ENCODE peak calls at places on chromosomes 5 and 9, in eight cellular contexts. One of them, this sample, is unnamed.
A peak's percentile ranks its signal among the peaks of the same experiment; 100 is the strongest.

GRCh38 chr5:57349214-57349613 is 133.4 kb downstream of the ACTBL2 start:
- DNase-seq in GM23338: no peak
- DNase-seq in PC-3: no peak
- DNase-seq in neural progenitor cell: no peak
- DNase-seq in HCT116: no peak
- DNase-seq in MM.1S: peak; percentile 31
- DNase-seq in SK-N-SH: no peak
- DNase-seq in GM23248: no peak
- DNase-seq in this sample: no peak

GRCh38 chr5:116382025-116382873 is 192.4 kb downstream of the SEMA6A start:
- DNase-seq in GM23248: no peak
- DNase-seq in HCT116: no peak
- DNase-seq in SK-N-SH: no peak
- DNase-seq in PC-3: no peak
- DNase-seq in GM23338: no peak
- DNase-seq in MM.1S: no peak
- DNase-seq in neural progenitor cell: peak; percentile 22
- DNase-seq in this sample: no peak

GRCh38 chr5:54881286-54882005 is 103.9 kb downstream of the ESM1 start:
- DNase-seq in PC-3: peak; percentile 43
- DNase-seq in GM23248: no peak
- DNase-seq in neural progenitor cell: no peak
- DNase-seq in SK-N-SH: no peak
- DNase-seq in GM23338: no peak
- DNase-seq in HCT116: no peak
- DNase-seq in MM.1S: peak; percentile 37
- DNase-seq in this sample: no peak

GRCh38 chr9:132372177-132373095 is 17.6 kb upstream of the SETX start:
- DNase-seq in MM.1S: peak; percentile 13
- DNase-seq in HCT116: no peak
- DNase-seq in SK-N-SH: peak; percentile 58
- DNase-seq in GM23338: no peak
- DNase-seq in neural progenitor cell: no peak
- DNase-seq in PC-3: peak; percentile 29
- DNase-seq in GM23248: peak; percentile 5
- DNase-seq in this sample: peak; percentile 52

GRCh38 chr5:10875201-10875768 is 114.3 kb upstream of the DAP start:
- DNase-seq in HCT116: peak; percentile 33
- DNase-seq in MM.1S: no peak
- DNase-seq in GM23338: no peak
- DNase-seq in GM23248: no peak
- DNase-seq in PC-3: peak; percentile 97
- DNase-seq in neural progenitor cell: no peak
- DNase-seq in SK-N-SH: no peak
- DNase-seq in this sample: no peak

GRCh38 chr5:164002214-164002613 is 496.8 kb downstream of the MAT2B start:
- DNase-seq in GM23248: no peak
- DNase-seq in HCT116: no peak
- DNase-seq in SK-N-SH: no peak
- DNase-seq in neural progenitor cell: no peak
- DNase-seq in GM23338: peak; percentile 26
- DNase-seq in PC-3: peak; percentile 25
- DNase-seq in MM.1S: peak; percentile 23
- DNase-seq in this sample: no peak

GRCh38 chr9:128724744-128725211 is 851 bp upstream of the ZDHHC12 start:
- DNase-seq in MM.1S: peak; percentile 57
- DNase-seq in SK-N-SH: peak; percentile 74
- DNase-seq in PC-3: peak; percentile 72
- DNase-seq in GM23248: peak; percentile 64
- DNase-seq in HCT116: peak; percentile 62
- DNase-seq in neural progenitor cell: peak; percentile 90
- DNase-seq in GM23338: peak; percentile 97
- DNase-seq in this sample: peak; percentile 42

GRCh38 chr5:152256580-152256979 is 148.5 kb downstream of the NMUR2 start:
- DNase-seq in GM23338: no peak
- DNase-seq in PC-3: no peak
- DNase-seq in HCT116: no peak
- DNase-seq in GM23248: no peak
- DNase-seq in MM.1S: no peak
- DNase-seq in neural progenitor cell: no peak
- DNase-seq in SK-N-SH: no peak
- DNase-seq in this sample: no peak

GRCh38 chr5:122319897-122320296 is 7.9 kb downstream of the SNCAIP start:
- DNase-seq in neural progenitor cell: no peak
- DNase-seq in SK-N-SH: no peak
- DNase-seq in GM23248: no peak
- DNase-seq in MM.1S: no peak
- DNase-seq in GM23338: no peak
- DNase-seq in HCT116: no peak
- DNase-seq in PC-3: no peak
- DNase-seq in this sample: no peak

DNA sequence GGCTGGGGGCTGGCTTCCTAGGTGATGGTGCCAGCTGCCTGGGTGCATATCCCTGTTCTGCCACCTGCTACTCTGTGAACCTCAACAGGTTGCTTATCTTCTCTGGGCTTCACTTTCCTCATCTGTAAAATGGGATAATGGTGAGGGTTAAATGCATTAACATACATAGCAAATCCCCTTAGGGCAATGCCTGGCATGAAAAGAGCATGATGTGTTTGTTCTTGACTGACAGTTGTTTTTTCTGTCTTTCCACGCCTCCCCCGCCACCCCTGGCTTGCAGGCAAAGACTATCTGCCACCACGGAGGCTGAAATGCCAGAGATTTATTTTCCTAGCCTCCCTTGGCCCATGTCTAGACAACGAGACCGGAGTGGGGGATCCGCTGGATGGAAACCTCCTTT is 280.5 kb downstream of the NSG2 start:
- DNase-seq in HCT116: no peak
- DNase-seq in neural progenitor cell: no peak
- DNase-seq in GM23248: no peak
- DNase-seq in MM.1S: no peak
- DNase-seq in SK-N-SH: no peak
- DNase-seq in PC-3: no peak
- DNase-seq in GM23338: no peak
- DNase-seq in this sample: no peak
- H3K27ac ChIP-seq in HCT116: no peak overlapping the region
- H3K27ac ChIP-seq in neural progenitor cell: no peak overlapping the region
- H3K27ac ChIP-seq in GM23248: no peak overlapping the region
- H3K27ac ChIP-seq in MM.1S: no peak overlapping the region
- H3K27ac ChIP-seq in SK-N-SH: peak overlapping the region; percentile 30
- H3K27ac ChIP-seq in PC-3: no peak overlapping the region
- H3K27ac ChIP-seq in GM23338: no peak overlapping the region
- H3K27ac ChIP-seq in this sample: no peak overlapping the region

DNA sequence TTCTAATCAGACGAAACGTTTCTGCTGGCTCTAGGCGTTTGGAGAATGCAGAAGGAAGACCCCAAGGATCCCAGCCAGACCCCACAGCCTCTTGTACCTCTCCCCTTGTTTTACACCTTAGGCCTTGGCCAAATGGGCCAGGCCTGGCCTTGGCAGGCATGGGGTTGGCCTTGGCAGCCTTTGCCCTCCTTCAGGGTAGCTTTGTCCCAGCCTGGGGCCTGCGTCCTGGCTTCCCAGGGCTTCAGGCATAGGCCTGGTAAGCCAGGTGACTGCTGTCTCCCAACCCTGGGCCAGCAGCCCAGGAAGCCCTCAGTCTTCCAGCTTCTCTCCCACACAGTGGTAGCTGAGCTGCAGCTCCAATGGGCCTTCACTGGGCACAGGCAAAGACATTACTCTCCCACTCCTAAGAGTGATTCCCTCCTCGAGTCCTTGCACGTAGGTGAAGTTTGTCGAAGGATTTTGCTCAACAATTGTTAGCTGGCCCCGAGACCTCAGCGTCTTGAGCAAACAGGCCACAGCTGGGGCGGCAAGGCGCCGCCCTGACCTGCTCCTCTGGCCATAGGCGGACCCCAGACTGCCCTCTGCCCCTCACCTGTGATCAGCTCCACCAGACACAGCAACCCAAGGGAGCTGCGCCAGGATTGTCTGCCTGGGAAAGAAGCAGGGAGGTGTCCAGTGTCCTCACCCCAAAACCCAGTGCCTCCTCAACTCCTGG is 1.1 kb upstream of the PITX1 start:
- DNase-seq in GM23338: no peak
- DNase-seq in GM23248: no peak
- DNase-seq in PC-3: peak; percentile 9
- DNase-seq in neural progenitor cell: no peak
- DNase-seq in HCT116: no peak
- DNase-seq in MM.1S: no peak
- DNase-seq in SK-N-SH: no peak
- DNase-seq in this sample: no peak
- TF ChIP-seq EZH2phosphoT487 in GM23338: no peak
- TF ChIP-seq EZH2phosphoT487 in GM23248: no peak
- TF ChIP-seq EZH2phosphoT487 in PC-3: no peak
- TF ChIP-seq EZH2phosphoT487 in neural progenitor cell: no peak
- TF ChIP-seq EZH2phosphoT487 in HCT116: no peak
- TF ChIP-seq EZH2phosphoT487 in MM.1S: no peak
- TF ChIP-seq EZH2phosphoT487 in SK-N-SH: no peak
- TF ChIP-seq EZH2phosphoT487 in this sample: no peak

GRCh38 chr9:137296214-137297059 is 5.6 kb downstream of the NRARP start:
- DNase-seq in MM.1S: no peak
- DNase-seq in HCT116: no peak
- DNase-seq in GM23338: no peak
- DNase-seq in GM23248: no peak
- DNase-seq in PC-3: no peak
- DNase-seq in neural progenitor cell: no peak
- DNase-seq in SK-N-SH: peak; percentile 66
- DNase-seq in this sample: no peak
- H3K27ac ChIP-seq in MM.1S: no peak overlapping the region
- H3K27ac ChIP-seq in HCT116: peak overlapping the region; percentile 47
- H3K27ac ChIP-seq in GM23338: no peak overlapping the region
- H3K27ac ChIP-seq in GM23248: no peak overlapping the region
- H3K27ac ChIP-seq in PC-3: no peak overlapping the region
- H3K27ac ChIP-seq in neural progenitor cell: no peak overlapping the region
- H3K27ac ChIP-seq in SK-N-SH: peak overlapping the region; percentile 70
- H3K27ac ChIP-seq in this sample: no peak overlapping the region

DNA sequence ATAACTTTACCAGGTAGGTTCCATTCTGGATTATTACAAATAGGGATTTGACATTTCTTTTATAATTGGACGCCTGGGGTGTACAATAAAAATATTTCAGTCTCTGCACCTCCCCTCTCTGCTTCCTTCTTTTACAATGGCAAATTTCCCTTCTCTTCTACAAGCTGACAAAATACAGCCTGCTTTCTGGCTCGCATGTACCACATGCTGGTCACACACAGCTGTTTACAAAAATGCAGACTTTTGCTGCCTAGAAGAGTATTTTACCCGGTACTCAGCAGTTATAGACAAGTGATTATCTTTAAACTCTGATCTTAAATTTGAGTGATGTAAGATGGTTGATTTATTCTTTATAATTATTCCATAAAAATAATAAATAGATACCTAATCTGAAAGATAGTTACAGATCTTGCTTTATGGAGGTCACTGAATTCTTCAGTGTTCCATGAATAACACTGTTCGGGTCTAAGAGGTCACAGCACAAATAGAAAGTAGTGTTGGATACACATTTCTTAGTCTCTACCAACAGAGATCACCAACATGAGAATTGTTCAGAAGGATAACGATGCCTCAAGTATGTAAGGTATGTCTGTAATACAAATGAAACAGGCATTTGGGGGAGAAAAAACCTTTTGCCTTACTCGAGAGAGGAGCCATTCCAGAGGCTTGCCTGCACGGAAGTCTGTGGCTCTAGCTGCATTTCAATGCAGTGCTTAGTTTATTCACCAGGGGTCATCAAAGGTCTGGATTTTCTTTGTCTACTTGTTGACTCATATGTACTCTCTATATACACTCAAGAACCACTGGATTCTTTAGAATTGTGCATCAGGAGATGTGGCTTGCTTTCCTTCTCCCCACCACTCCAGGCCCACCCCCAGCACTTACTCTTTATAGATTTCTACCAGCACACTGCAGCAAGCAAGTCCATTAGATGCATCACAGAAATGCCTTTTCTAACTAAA is 206.6 kb upstream of the RFX3 start:
- DNase-seq in GM23338: peak; percentile 84
- DNase-seq in SK-N-SH: peak; percentile 77
- DNase-seq in HCT116: peak; percentile 73
- DNase-seq in GM23248: peak; percentile 88
- DNase-seq in PC-3: peak; percentile 91
- DNase-seq in MM.1S: peak; percentile 82
- DNase-seq in neural progenitor cell: peak; percentile 81
- DNase-seq in this sample: peak; percentile 62
- TF ChIP-seq EZH2phosphoT487 in GM23338: no peak
- TF ChIP-seq EZH2phosphoT487 in SK-N-SH: no peak
- TF ChIP-seq EZH2phosphoT487 in HCT116: no peak
- TF ChIP-seq EZH2phosphoT487 in GM23248: no peak
- TF ChIP-seq EZH2phosphoT487 in PC-3: no peak
- TF ChIP-seq EZH2phosphoT487 in MM.1S: no peak
- TF ChIP-seq EZH2phosphoT487 in neural progenitor cell: no peak
- TF ChIP-seq EZH2phosphoT487 in this sample: no peak

DNA sequence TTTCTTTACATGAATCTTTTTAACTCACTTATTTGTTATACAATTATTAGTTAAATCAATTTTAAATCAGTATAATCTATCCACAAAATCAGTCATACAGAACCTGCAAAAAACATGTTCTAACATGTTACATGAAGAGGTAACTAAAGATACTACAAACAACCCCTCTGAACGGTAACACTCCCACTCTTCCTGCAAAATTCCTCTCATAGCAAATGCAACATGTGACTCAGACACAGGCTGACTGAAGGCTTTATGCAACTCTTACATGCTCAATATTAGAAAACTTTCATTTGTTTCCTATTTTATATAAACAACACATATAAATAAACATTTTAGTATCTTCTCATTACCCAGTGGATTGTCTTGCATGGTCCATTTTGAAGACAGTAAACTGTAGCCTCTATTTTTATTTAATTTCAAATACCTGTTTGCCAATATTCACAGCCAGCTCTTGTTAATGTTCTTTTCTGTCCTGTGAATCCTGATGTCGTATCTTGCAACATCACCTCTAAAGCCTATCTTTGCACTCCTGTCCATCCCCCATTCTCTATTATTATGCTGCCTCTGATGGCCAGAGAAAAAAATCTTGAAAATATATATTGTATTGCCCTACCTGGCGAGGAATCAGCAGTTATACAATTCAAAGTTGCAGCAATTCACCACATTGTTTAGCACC is 100.5 kb upstream of the CCDC152 start:
- DNase-seq in neural progenitor cell: no peak
- DNase-seq in HCT116: no peak
- DNase-seq in PC-3: peak; percentile 43
- DNase-seq in GM23248: peak; percentile 47
- DNase-seq in SK-N-SH: no peak
- DNase-seq in GM23338: no peak
- DNase-seq in MM.1S: no peak
- DNase-seq in this sample: no peak
- H3K27ac ChIP-seq in neural progenitor cell: no peak overlapping the region
- H3K27ac ChIP-seq in HCT116: no peak overlapping the region
- H3K27ac ChIP-seq in PC-3: no peak overlapping the region
- H3K27ac ChIP-seq in GM23248: no peak overlapping the region
- H3K27ac ChIP-seq in SK-N-SH: no peak overlapping the region
- H3K27ac ChIP-seq in GM23338: no peak overlapping the region
- H3K27ac ChIP-seq in MM.1S: no peak overlapping the region
- H3K27ac ChIP-seq in this sample: no peak overlapping the region